ENCODE peak calls at places on chromosomes 12 and 14, in ten cellular contexts. One of them, this sample, is unnamed.

GRCh38 chr12:71664411-71665108 is 459 bp downstream of the THAP2 start:
- DNase-seq in hypothalamus: no peak
- DNase-seq in CD4-positive, alpha-beta T cell: no peak
- DNase-seq in kidney tubule cell: peak; percentile 19
- DNase-seq in NCI-H1092 treated with DMSO at 0.1 percent for 48 hours: no peak
- DNase-seq in gastrocnemius medialis: no peak
- DNase-seq in ureter: no peak
- DNase-seq in iPS-NIHi11: no peak
- DNase-seq in left cardiac atrium: no peak
- DNase-seq in bronchial epithelial cell: peak; percentile 39
- DNase-seq in this sample: no peak

GRCh38 chr14:74414380-74414779 is 11.6 kb downstream of the SYNDIG1L start:
- DNase-seq in iPS-NIHi11: peak; percentile 68
- DNase-seq in ureter: no peak
- DNase-seq in NCI-H1092 treated with DMSO at 0.1 percent for 48 hours: no peak
- DNase-seq in gastrocnemius medialis: no peak
- DNase-seq in kidney tubule cell: no peak
- DNase-seq in hypothalamus: no peak
- DNase-seq in CD4-positive, alpha-beta T cell: no peak
- DNase-seq in bronchial epithelial cell: no peak
- DNase-seq in left cardiac atrium: no peak
- DNase-seq in this sample: no peak

GRCh38 chr14:62077676-62078261 is 315.5 kb downstream of the SNAPC1 start:
- DNase-seq in hypothalamus: no peak
- DNase-seq in ureter: no peak
- DNase-seq in bronchial epithelial cell: no peak
- DNase-seq in iPS-NIHi11: no peak
- DNase-seq in NCI-H1092 treated with DMSO at 0.1 percent for 48 hours: no peak
- DNase-seq in CD4-positive, alpha-beta T cell: no peak
- DNase-seq in left cardiac atrium: no peak
- DNase-seq in kidney tubule cell: no peak
- DNase-seq in gastrocnemius medialis: no peak
- DNase-seq in this sample: no peak

GRCh38 chr12:122558721-122559641 is 31.9 kb downstream of the KNTC1 start:
- DNase-seq in bronchial epithelial cell: no peak
- DNase-seq in hypothalamus: no peak
- DNase-seq in gastrocnemius medialis: no peak
- DNase-seq in left cardiac atrium: no peak
- DNase-seq in ureter: no peak
- DNase-seq in CD4-positive, alpha-beta T cell: no peak
- DNase-seq in NCI-H1092 treated with DMSO at 0.1 percent for 48 hours: no peak
- DNase-seq in kidney tubule cell: no peak
- DNase-seq in iPS-NIHi11: no peak
- DNase-seq in this sample: no peak

GRCh38 chr14:50373959-50374358 is 22.7 kb downstream of the CDKL1 start:
- DNase-seq in CD4-positive, alpha-beta T cell: no peak
- DNase-seq in hypothalamus: no peak
- DNase-seq in gastrocnemius medialis: no peak
- DNase-seq in bronchial epithelial cell: no peak
- DNase-seq in ureter: no peak
- DNase-seq in NCI-H1092 treated with DMSO at 0.1 percent for 48 hours: no peak
- DNase-seq in kidney tubule cell: no peak
- DNase-seq in left cardiac atrium: no peak
- DNase-seq in iPS-NIHi11: no peak
- DNase-seq in this sample: no peak

GRCh38 chr12:76706099-76706498 is 57.8 kb upstream of the ZDHHC17 start:
- DNase-seq in CD4-positive, alpha-beta T cell: no peak
- DNase-seq in kidney tubule cell: peak; percentile 42
- DNase-seq in hypothalamus: no peak
- DNase-seq in NCI-H1092 treated with DMSO at 0.1 percent for 48 hours: no peak
- DNase-seq in iPS-NIHi11: no peak
- DNase-seq in gastrocnemius medialis: no peak
- DNase-seq in left cardiac atrium: no peak
- DNase-seq in bronchial epithelial cell: peak; percentile 42
- DNase-seq in ureter: no peak
- DNase-seq in this sample: no peak

GRCh38 chr14:99531221-99532096 is 50.2 kb downstream of the CCNK start:
- DNase-seq in left cardiac atrium: no peak
- DNase-seq in bronchial epithelial cell: peak; percentile 21
- DNase-seq in ureter: no peak
- DNase-seq in iPS-NIHi11: peak; percentile 49
- DNase-seq in gastrocnemius medialis: no peak
- DNase-seq in kidney tubule cell: no peak
- DNase-seq in hypothalamus: no peak
- DNase-seq in NCI-H1092 treated with DMSO at 0.1 percent for 48 hours: peak; percentile 27
- DNase-seq in CD4-positive, alpha-beta T cell: no peak
- DNase-seq in this sample: no peak

GRCh38 chr12:106994579-106995220 is 7.8 kb upstream of the MTERF2 start:
- DNase-seq in NCI-H1092 treated with DMSO at 0.1 percent for 48 hours: no peak
- DNase-seq in ureter: no peak
- DNase-seq in bronchial epithelial cell: no peak
- DNase-seq in iPS-NIHi11: no peak
- DNase-seq in CD4-positive, alpha-beta T cell: no peak
- DNase-seq in left cardiac atrium: no peak
- DNase-seq in gastrocnemius medialis: no peak
- DNase-seq in hypothalamus: no peak
- DNase-seq in kidney tubule cell: peak; percentile 13
- DNase-seq in this sample: no peak

GRCh38 chr14:51674294-51675002 is 22.7 kb downstream of the FRMD6 start:
- DNase-seq in ureter: no peak
- DNase-seq in iPS-NIHi11: no peak
- DNase-seq in CD4-positive, alpha-beta T cell: no peak
- DNase-seq in NCI-H1092 treated with DMSO at 0.1 percent for 48 hours: no peak
- DNase-seq in left cardiac atrium: no peak
- DNase-seq in gastrocnemius medialis: no peak
- DNase-seq in bronchial epithelial cell: peak; percentile 52
- DNase-seq in hypothalamus: no peak
- DNase-seq in kidney tubule cell: peak; percentile 78
- DNase-seq in this sample: no peak

GRCh38 chr12:78146365-78146772 is 315.7 kb downstream of the NAV3 start:
- DNase-seq in hypothalamus: no peak
- DNase-seq in ureter: no peak
- DNase-seq in iPS-NIHi11: peak; percentile 14
- DNase-seq in gastrocnemius medialis: no peak
- DNase-seq in NCI-H1092 treated with DMSO at 0.1 percent for 48 hours: peak; percentile 21
- DNase-seq in left cardiac atrium: no peak
- DNase-seq in kidney tubule cell: peak; percentile 47
- DNase-seq in CD4-positive, alpha-beta T cell: no peak
- DNase-seq in bronchial epithelial cell: peak; percentile 43
- DNase-seq in this sample: peak; percentile 13

GRCh38 chr12:40105515-40106201 is at the start of gene SLC2A13:
- DNase-seq in hypothalamus: peak; percentile 68
- DNase-seq in kidney tubule cell: peak; percentile 77
- DNase-seq in iPS-NIHi11: peak; percentile 95
- DNase-seq in gastrocnemius medialis: peak; percentile 55
- DNase-seq in CD4-positive, alpha-beta T cell: peak; percentile 68
- DNase-seq in NCI-H1092 treated with DMSO at 0.1 percent for 48 hours: peak; percentile 50
- DNase-seq in bronchial epithelial cell: peak; percentile 38
- DNase-seq in ureter: peak; percentile 72
- DNase-seq in left cardiac atrium: peak; percentile 82
- DNase-seq in this sample: peak; percentile 54

GRCh38 chr14:72790887-72791566 is 102.9 kb downstream of the DPF3 start:
- DNase-seq in CD4-positive, alpha-beta T cell: no peak
- DNase-seq in left cardiac atrium: peak; percentile 29
- DNase-seq in hypothalamus: no peak
- DNase-seq in ureter: no peak
- DNase-seq in NCI-H1092 treated with DMSO at 0.1 percent for 48 hours: no peak
- DNase-seq in iPS-NIHi11: no peak
- DNase-seq in kidney tubule cell: no peak
- DNase-seq in gastrocnemius medialis: peak; percentile 92
- DNase-seq in bronchial epithelial cell: no peak
- DNase-seq in this sample: no peak

GRCh38 chr14:68800361-68800760 is 7.5 kb upstream of the ZFP36L1 start:
- DNase-seq in CD4-positive, alpha-beta T cell: no peak
- DNase-seq in hypothalamus: no peak
- DNase-seq in bronchial epithelial cell: peak; percentile 35
- DNase-seq in ureter: no peak
- DNase-seq in NCI-H1092 treated with DMSO at 0.1 percent for 48 hours: no peak
- DNase-seq in kidney tubule cell: peak; percentile 66
- DNase-seq in left cardiac atrium: no peak
- DNase-seq in iPS-NIHi11: no peak
- DNase-seq in gastrocnemius medialis: no peak
- DNase-seq in this sample: no peak

GRCh38 chr14:70638416-70638815 is 3.3 kb upstream of the TTC9 start:
- DNase-seq in hypothalamus: no peak
- DNase-seq in left cardiac atrium: no peak
- DNase-seq in ureter: no peak
- DNase-seq in bronchial epithelial cell: no peak
- DNase-seq in NCI-H1092 treated with DMSO at 0.1 percent for 48 hours: no peak
- DNase-seq in CD4-positive, alpha-beta T cell: no peak
- DNase-seq in iPS-NIHi11: no peak
- DNase-seq in kidney tubule cell: no peak
- DNase-seq in gastrocnemius medialis: no peak
- DNase-seq in this sample: no peak

GRCh38 chr12:49352351-49352750 is 5.7 kb downstream of the DNAJC22 start:
- DNase-seq in CD4-positive, alpha-beta T cell: no peak
- DNase-seq in bronchial epithelial cell: no peak
- DNase-seq in left cardiac atrium: no peak
- DNase-seq in ureter: no peak
- DNase-seq in hypothalamus: no peak
- DNase-seq in iPS-NIHi11: no peak
- DNase-seq in NCI-H1092 treated with DMSO at 0.1 percent for 48 hours: no peak
- DNase-seq in kidney tubule cell: no peak
- DNase-seq in gastrocnemius medialis: no peak
- DNase-seq in this sample: no peak

GRCh38 chr12:46373303-46374182 is 970 bp upstream of the SLC38A2 start:
- DNase-seq in bronchial epithelial cell: no peak
- DNase-seq in kidney tubule cell: no peak
- DNase-seq in gastrocnemius medialis: peak; percentile 54
- DNase-seq in hypothalamus: no peak
- DNase-seq in iPS-NIHi11: peak; percentile 41
- DNase-seq in CD4-positive, alpha-beta T cell: peak; percentile 38
- DNase-seq in ureter: peak; percentile 68
- DNase-seq in NCI-H1092 treated with DMSO at 0.1 percent for 48 hours: peak; percentile 87
- DNase-seq in left cardiac atrium: peak; percentile 58
- DNase-seq in this sample: no peak

GRCh38 chr14:49584058-49584457 is 2.1 kb downstream of the RPS29 start:
- DNase-seq in gastrocnemius medialis: no peak
- DNase-seq in bronchial epithelial cell: no peak
- DNase-seq in hypothalamus: no peak
- DNase-seq in CD4-positive, alpha-beta T cell: no peak
- DNase-seq in iPS-NIHi11: no peak
- DNase-seq in left cardiac atrium: no peak
- DNase-seq in NCI-H1092 treated with DMSO at 0.1 percent for 48 hours: no peak
- DNase-seq in ureter: no peak
- DNase-seq in kidney tubule cell: no peak
- DNase-seq in this sample: no peak

GRCh38 chr14:28778718-28779117 is 12.1 kb downstream of the FOXG1 start:
- DNase-seq in NCI-H1092 treated with DMSO at 0.1 percent for 48 hours: no peak
- DNase-seq in hypothalamus: no peak
- DNase-seq in iPS-NIHi11: no peak
- DNase-seq in left cardiac atrium: no peak
- DNase-seq in CD4-positive, alpha-beta T cell: no peak
- DNase-seq in gastrocnemius medialis: no peak
- DNase-seq in bronchial epithelial cell: no peak
- DNase-seq in ureter: no peak
- DNase-seq in kidney tubule cell: no peak
- DNase-seq in this sample: no peak

GRCh38 chr12:14850929-14851663 is 7.8 kb upstream of the ART4 start:
- DNase-seq in ureter: no peak
- DNase-seq in gastrocnemius medialis: no peak
- DNase-seq in bronchial epithelial cell: no peak
- DNase-seq in hypothalamus: no peak
- DNase-seq in iPS-NIHi11: no peak
- DNase-seq in CD4-positive, alpha-beta T cell: no peak
- DNase-seq in left cardiac atrium: no peak
- DNase-seq in NCI-H1092 treated with DMSO at 0.1 percent for 48 hours: no peak
- DNase-seq in kidney tubule cell: no peak
- DNase-seq in this sample: no peak

GRCh38 chr12:12024958-12025682 is 45.6 kb upstream of the BCL2L14 start:
- DNase-seq in gastrocnemius medialis: no peak
- DNase-seq in iPS-NIHi11: no peak
- DNase-seq in hypothalamus: no peak
- DNase-seq in ureter: no peak
- DNase-seq in NCI-H1092 treated with DMSO at 0.1 percent for 48 hours: no peak
- DNase-seq in CD4-positive, alpha-beta T cell: peak; percentile 42
- DNase-seq in kidney tubule cell: peak; percentile 43
- DNase-seq in bronchial epithelial cell: peak; percentile 21
- DNase-seq in left cardiac atrium: no peak
- DNase-seq in this sample: no peak

GRCh38 chr14:71206766-71207371 is 299.6 kb downstream of the PCNX1 start:
- DNase-seq in ureter: no peak
- DNase-seq in CD4-positive, alpha-beta T cell: no peak
- DNase-seq in left cardiac atrium: peak; percentile 72
- DNase-seq in iPS-NIHi11: no peak
- DNase-seq in NCI-H1092 treated with DMSO at 0.1 percent for 48 hours: no peak
- DNase-seq in hypothalamus: peak; percentile 23
- DNase-seq in kidney tubule cell: peak; percentile 84
- DNase-seq in bronchial epithelial cell: peak; percentile 82
- DNase-seq in gastrocnemius medialis: no peak
- DNase-seq in this sample: no peak

GRCh38 chr12:13146539-13146938 is 43.1 kb upstream of the GSG1 start:
- DNase-seq in CD4-positive, alpha-beta T cell: no peak
- DNase-seq in gastrocnemius medialis: peak; percentile 66
- DNase-seq in kidney tubule cell: no peak
- DNase-seq in bronchial epithelial cell: no peak
- DNase-seq in iPS-NIHi11: no peak
- DNase-seq in NCI-H1092 treated with DMSO at 0.1 percent for 48 hours: no peak
- DNase-seq in hypothalamus: no peak
- DNase-seq in ureter: no peak
- DNase-seq in left cardiac atrium: peak; percentile 47
- DNase-seq in this sample: no peak

GRCh38 chr12:12010277-12011031 is 60.3 kb upstream of the BCL2L14 start:
- DNase-seq in gastrocnemius medialis: peak; percentile 41
- DNase-seq in bronchial epithelial cell: no peak
- DNase-seq in iPS-NIHi11: no peak
- DNase-seq in kidney tubule cell: peak; percentile 72
- DNase-seq in hypothalamus: no peak
- DNase-seq in left cardiac atrium: peak; percentile 68
- DNase-seq in NCI-H1092 treated with DMSO at 0.1 percent for 48 hours: no peak
- DNase-seq in CD4-positive, alpha-beta T cell: peak; percentile 33
- DNase-seq in ureter: peak; percentile 53
- DNase-seq in this sample: no peak

GRCh38 chr12:124655317-124656213 is 88.2 kb upstream of the NCOR2 start:
- DNase-seq in CD4-positive, alpha-beta T cell: no peak
- DNase-seq in NCI-H1092 treated with DMSO at 0.1 percent for 48 hours: peak; percentile 95
- DNase-seq in hypothalamus: peak; percentile 50
- DNase-seq in bronchial epithelial cell: peak; percentile 20
- DNase-seq in left cardiac atrium: peak; percentile 87
- DNase-seq in iPS-NIHi11: peak; percentile 79
- DNase-seq in gastrocnemius medialis: peak; percentile 46
- DNase-seq in ureter: peak; percentile 76
- DNase-seq in kidney tubule cell: no peak
- DNase-seq in this sample: peak; percentile 94

GRCh38 chr12:27333311-27334009 is 824 bp downstream of the BMAL2 start:
- DNase-seq in iPS-NIHi11: no peak
- DNase-seq in CD4-positive, alpha-beta T cell: peak; percentile 13
- DNase-seq in left cardiac atrium: peak; percentile 29
- DNase-seq in kidney tubule cell: peak; percentile 64
- DNase-seq in gastrocnemius medialis: no peak
- DNase-seq in bronchial epithelial cell: peak; percentile 38
- DNase-seq in hypothalamus: no peak
- DNase-seq in NCI-H1092 treated with DMSO at 0.1 percent for 48 hours: peak; percentile 31
- DNase-seq in ureter: no peak
- DNase-seq in this sample: no peak

GRCh38 chr12:40959041-40959440 is 229.1 kb upstream of the PDZRN4 start:
- DNase-seq in ureter: no peak
- DNase-seq in left cardiac atrium: no peak
- DNase-seq in CD4-positive, alpha-beta T cell: no peak
- DNase-seq in gastrocnemius medialis: no peak
- DNase-seq in NCI-H1092 treated with DMSO at 0.1 percent for 48 hours: no peak
- DNase-seq in hypothalamus: no peak
- DNase-seq in kidney tubule cell: no peak
- DNase-seq in iPS-NIHi11: no peak
- DNase-seq in bronchial epithelial cell: peak; percentile 68
- DNase-seq in this sample: no peak

GRCh38 chr12:107564946-107565345 is 120.7 kb upstream of the PWP1 start:
- DNase-seq in hypothalamus: no peak
- DNase-seq in bronchial epithelial cell: peak; percentile 42
- DNase-seq in iPS-NIHi11: peak; percentile 57
- DNase-seq in gastrocnemius medialis: no peak
- DNase-seq in ureter: no peak
- DNase-seq in kidney tubule cell: peak; percentile 33
- DNase-seq in left cardiac atrium: no peak
- DNase-seq in NCI-H1092 treated with DMSO at 0.1 percent for 48 hours: peak; percentile 72
- DNase-seq in CD4-positive, alpha-beta T cell: no peak
- DNase-seq in this sample: peak; percentile 23

This sample was measured in NT2/D1.